ENCODE peak calls at places on chromosomes 13 and 19, in seven cellular contexts. N is fibroblast of lung; W is CD4-positive, alpha-beta T cell; G is breast epithelium; S is neuronal stem cell; H is spleen; X is body of pancreas. R is an unnamed sample. For H3K9me3, the result is how much of the 10 kb centered on the place peaks cover.

GRCh38 chr13:99484405-99484981 is 16.8 kb upstream of the TM9SF2 start:
- DNase-seq in W (no peak), N (peak), S (no peak), G (no peak), X (no peak), H (no peak), R (no peak)

GRCh38 chr13:78201411-78201810 is 282.8 kb upstream of the EDNRB start:
- DNase-seq in N (no peak), X (no peak), H (no peak), S (no peak), G (no peak), W (no peak), R (no peak)

GRCh38 chr13:33799950-33800592 is 17.9 kb upstream of the RFC3 start:
- DNase-seq in X (no peak), H (no peak), S (no peak), N (peak), G (no peak), W (no peak), R (no peak)

GRCh38 chr13:37492741-37493514 is 105.6 kb downstream of the POSTN start:
- DNase-seq in X (no peak), W (no peak), H (no peak), G (peak), S (no peak), N (peak), R (no peak)

GRCh38 chr13:21033224-21033855 is 28.0 kb downstream of the LATS2 start:
- DNase-seq in S (no peak), N (peak), W (no peak), G (peak), X (peak), H (no peak), R (no peak)

GRCh38 chr13:76764429-76764828 is 121.8 kb downstream of the KCTD12 start:
- DNase-seq in S (no peak), H (peak), W (no peak), G (no peak), N (peak), X (peak), R (no peak)

GRCh38 chr13:111160648-111161047 is 45.5 kb downstream of the ARHGEF7 start:
- DNase-seq in N (no peak), X (no peak), G (no peak), W (no peak), S (no peak), H (no peak), R (no peak)

GRCh38 chr19:28289294-28290063 is 923.5 kb downstream of the UQCRFS1 start:
- DNase-seq in H (no peak), W (no peak), S (no peak), G (no peak), X (peak), N (peak), R (no peak)

GRCh38 chr19:11264452-11265176 is 2.3 kb upstream of the DOCK6 start:
- DNase-seq in G (peak), H (no peak), X (peak), S (no peak), N (no peak), W (no peak), R (no peak)

GRCh38 chr13:114282143-114282685 is 813 bp downstream of the UPF3A start:
- DNase-seq in N (no peak), X (peak), S (peak), H (peak), G (no peak), W (peak), R (peak)

GRCh38 chr13:98975822-98976261 is 2.0 kb downstream of the DOCK9 start:
- DNase-seq in H (no peak), W (no peak), G (no peak), X (no peak), S (no peak), N (no peak), R (no peak)

GRCh38 chr13:25069911-25070310 is 26.0 kb upstream of the PABPC3 start:
- DNase-seq in N (no peak), S (no peak), X (no peak), W (no peak), H (no peak), G (no peak), R (no peak)

GRCh38 chr19:35090160-35090794 is 25.3 kb upstream of the FXYD3 start:
- DNase-seq in H (no peak), N (peak), X (peak), G (peak), W (peak), S (peak), R (no peak)

GRCh38 chr19:29841559-29842367 is 30.0 kb downstream of the CCNE1 start:
- DNase-seq in X (no peak), W (no peak), H (no peak), S (peak), G (no peak), N (peak), R (no peak)

DNA sequence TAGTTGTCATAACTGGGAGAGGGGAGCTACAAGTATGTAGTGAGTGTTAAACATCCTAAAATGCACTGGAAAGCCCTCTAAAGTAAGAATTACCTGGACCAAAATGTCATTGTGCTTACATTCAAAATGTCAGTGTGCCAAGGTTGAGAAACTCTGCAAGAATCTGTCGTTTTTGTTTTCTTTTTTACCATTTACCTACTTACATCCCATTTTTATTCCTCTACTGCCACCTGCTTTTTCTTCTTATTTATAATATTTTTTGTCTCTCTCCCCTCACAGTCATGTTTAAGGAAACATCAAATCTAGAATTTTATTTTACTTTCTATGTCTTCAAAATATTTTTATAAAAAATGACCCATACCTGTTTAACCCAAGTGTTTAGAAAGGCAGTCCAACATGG is 226.4 kb downstream of the PCDH17 start:
- DNase-seq in G (no peak), W (no peak), H (no peak), X (no peak), N (no peak), S (no peak), R (no peak)
- H3K9me3 ChIP-seq in G (under half), W (under half), H (under half), X (under half), N (under half), S (under half), R (under half)

GRCh38 chr19:16928351-16928750 is 39.6 kb downstream of the F2RL3 start:
- DNase-seq in H (no peak), X (no peak), G (no peak), N (no peak), W (no peak), S (no peak), R (no peak)
- H3K9me3 ChIP-seq in H (under half), X (under half), G (under half), N (under half), W (under half), S (under half), R (under half)

GRCh38 chr19:44176590-44176989 is 11.7 kb downstream of the ZNF226 start:
- DNase-seq in H (no peak), S (no peak), N (peak), X (no peak), G (no peak), W (no peak), R (no peak)
- H3K9me3 ChIP-seq in H (half or more), S (half or more), N (under half), X (under half), G (half or more), W (half or more), R (half or more)

DNA sequence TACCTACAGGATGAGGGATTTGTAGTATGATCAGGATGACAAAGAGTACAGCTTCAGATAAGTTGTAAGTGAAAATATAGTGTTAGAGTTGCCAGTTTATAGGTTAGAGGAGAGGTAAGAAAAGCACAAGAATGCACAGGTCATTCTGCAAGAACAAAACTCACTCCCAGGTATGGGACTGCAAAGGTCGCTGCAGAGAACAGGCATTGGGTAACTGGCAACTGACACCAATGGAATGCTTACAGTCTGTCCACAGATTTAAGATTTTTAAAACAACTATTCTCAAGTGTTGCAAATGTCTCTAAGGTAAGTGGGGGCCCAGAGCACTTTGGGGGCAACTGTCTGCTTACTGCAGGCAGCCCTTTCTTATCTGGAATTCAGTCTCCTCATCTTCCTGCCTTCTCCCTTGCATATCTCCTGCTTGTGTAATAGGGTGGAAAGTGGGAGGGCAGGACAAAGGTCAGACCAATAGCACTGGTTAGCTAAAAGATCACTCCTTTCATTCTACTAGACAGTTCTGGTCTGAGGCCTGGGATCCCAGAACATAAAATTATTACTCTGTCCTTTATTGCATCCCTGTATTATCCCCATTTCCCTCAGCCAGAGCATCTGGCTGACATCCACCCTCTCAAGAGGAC is 42.3 kb upstream of the ZNF726 start:
- DNase-seq in G (no peak), N (no peak), W (no peak), H (no peak), S (no peak), X (no peak), R (no peak)
- H3K9me3 ChIP-seq in G (under half), N (under half), W (under half), H (under half), S (under half), X (under half), R (under half)

GRCh38 chr19:9295411-9295849 is 14.2 kb downstream of the ZNF699 start:
- DNase-seq in S (no peak), N (peak), X (no peak), W (no peak), G (no peak), H (no peak), R (no peak)
- H3K9me3 ChIP-seq in S (half or more), N (under half), X (under half), W (half or more), G (half or more), H (half or more), R (half or more)

DNA sequence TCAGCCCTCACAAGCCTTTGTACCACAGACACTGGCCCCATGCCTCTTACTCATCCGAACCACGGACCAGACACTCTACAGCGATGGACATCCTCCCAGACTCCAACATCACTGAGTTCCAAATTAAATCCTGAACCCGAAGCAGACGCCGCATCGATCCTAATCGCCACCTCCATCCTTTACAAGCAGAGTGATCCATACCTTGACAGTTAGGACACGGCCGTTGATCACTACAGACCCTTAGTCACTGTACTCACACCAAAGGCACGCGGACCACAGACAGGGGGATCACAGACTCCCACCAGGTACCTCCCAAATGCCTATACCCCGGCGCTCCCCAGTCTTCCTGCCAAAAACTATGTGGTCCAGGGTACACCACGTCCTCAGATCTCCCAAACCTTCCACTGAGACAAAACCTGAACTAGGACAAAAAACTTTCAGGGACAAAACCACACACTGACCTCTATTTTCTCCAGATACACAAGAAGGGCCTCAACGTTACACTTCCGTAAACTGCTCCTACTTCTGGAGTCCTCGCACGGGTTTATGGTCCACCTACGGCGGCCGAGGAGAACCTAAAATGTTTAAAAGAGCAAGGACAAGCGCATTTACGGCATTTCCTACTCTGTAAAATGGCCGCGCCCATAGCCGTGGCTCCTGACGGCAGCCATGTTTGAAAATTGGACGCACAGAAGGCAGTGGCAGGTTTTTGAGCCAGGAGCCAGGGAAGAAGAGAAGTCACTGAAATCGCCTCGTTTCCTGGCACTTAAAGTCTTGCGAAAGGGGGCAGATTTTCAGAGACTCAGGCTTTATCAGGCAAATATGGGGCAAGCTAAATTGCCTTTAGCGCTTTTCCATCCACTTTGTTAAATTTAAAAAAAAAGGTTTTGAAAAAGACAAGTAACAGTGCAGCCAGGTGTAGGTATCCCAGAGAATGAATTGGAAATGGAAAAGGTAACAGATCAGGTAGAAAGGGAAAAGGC is at the start of gene ZNF350:
- DNase-seq in X (peak), W (peak), S (peak), G (peak), N (peak), H (peak), R (peak)
- H3K9me3 ChIP-seq in X (under half), W (half or more), S (under half), G (half or more), N (under half), H (half or more), R (under half)

DNA sequence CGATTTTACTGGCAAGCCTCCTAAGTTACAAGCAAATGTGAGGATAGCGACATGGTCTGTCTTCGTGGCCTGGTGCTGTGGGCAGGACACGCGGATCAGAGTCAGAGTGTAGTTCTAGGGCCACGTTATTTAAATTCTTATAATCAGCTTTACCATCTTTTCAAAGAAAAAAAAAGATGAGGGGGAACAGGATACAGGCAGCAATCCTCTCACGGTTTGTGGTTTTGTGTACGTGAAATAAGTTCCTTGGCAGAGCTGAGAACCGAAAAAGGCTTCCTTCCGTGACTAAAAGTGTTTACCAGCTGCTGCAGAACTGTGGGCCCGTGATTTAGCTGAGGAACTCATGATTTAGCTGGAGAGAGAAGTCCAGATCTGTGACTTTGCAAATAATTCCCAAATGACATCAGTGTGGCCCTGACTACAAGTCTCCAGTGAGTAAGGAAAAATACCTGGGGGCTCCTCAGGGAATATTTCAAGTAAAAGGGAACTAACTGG is 27.2 kb downstream of the RCBTB2 start:
- DNase-seq in S (no peak), W (peak), N (no peak), H (no peak), X (peak), G (no peak), R (no peak)
- H3K9me3 ChIP-seq in S (under half), W (under half), N (under half), H (under half), X (under half), G (under half), R (under half)

DNA sequence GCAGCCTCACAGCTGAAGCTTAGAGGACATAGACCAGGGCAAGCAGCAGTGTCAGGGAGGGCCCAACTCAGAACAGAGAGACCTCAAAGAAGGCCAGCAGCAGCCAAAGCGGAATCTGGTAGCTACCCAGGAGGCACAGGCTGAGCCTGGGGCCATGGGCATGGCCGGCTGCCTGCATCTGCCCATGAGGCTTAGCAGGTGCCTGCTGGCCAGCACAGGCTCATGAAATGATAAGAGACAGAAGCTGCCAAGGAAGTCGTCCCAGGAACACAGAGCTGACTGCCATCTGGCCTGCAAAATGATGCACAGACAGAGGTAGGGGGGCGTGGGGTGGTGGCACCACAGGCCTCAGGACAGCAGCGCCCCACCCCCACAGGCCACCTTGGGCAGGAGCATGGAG is 29.2 kb downstream of the TUBA3C start:
- DNase-seq in S (no peak), X (no peak), W (no peak), N (no peak), H (no peak), G (no peak), R (no peak)
- H3K9me3 ChIP-seq in S (under half), X (under half), W (under half), N (under half), H (under half), G (under half), R (under half)

DNA sequence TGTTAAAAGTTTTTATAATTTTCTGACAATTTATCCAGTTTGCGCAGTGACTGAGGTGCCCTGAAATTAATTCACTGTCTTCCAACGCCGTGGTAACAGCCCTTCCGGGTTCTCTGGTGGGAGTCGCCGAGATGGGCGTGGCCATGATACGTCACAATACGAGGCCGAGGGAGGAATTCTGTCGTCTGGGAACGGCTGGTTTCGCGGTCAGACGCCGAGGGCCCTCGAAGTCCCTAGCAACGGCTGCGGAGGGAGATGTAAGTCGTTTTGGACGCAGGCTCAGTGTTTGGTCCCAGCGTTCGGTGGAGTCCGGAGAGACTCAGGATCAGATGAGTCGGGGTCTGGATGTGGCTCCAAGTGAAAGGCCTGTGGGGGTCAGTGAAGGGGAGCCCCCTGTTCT is 21.7 kb downstream of the ZNF613 start:
- DNase-seq in S (no peak), N (peak), H (no peak), G (no peak), W (no peak), X (peak), R (no peak)
- H3K9me3 ChIP-seq in S (half or more), N (under half), H (half or more), G (half or more), W (half or more), X (under half), R (under half)